ENCODE peak calls at places on chromosomes 4 and X, in ten cellular contexts. Y is AG04450, O is ELR, H is amygdala, L is AG10803, X is HFFc6, C is right atrium auricular region, S is mesenchymal stem cell, Z is EL, U is NT2/D1. T is an unnamed sample.

GRCh38 chr4:170697045-170697444 is 607.3 kb upstream of the AADAT start:
- DNase-seq in Z (no peak), L (no peak), O (no peak), Y (no peak), U (no peak), X (no peak), H (no peak), C (no peak), S (no peak), T (no peak)

GRCh38 chr4:101393256-101393655 is 45.9 kb upstream of the PPP3CA start:
- DNase-seq in C (no peak), O (peak; percentile 74), S (no peak), U (no peak), L (peak; percentile 51), Y (no peak), Z (peak; percentile 62), X (peak; percentile 24), H (no peak), T (no peak)

GRCh38 chrX:13418126-13419091 is 98.6 kb upstream of the ATXN3L start:
- DNase-seq in H (no peak), L (peak; percentile 57), O (peak; percentile 62), Y (no peak), U (no peak), S (no peak), C (no peak), X (peak; percentile 22), Z (peak; percentile 70), T (no peak)

GRCh38 chrX:2614911-2615310 is 76.2 kb upstream of the CD99 start:
- DNase-seq in C (no peak), U (no peak), S (peak; percentile 91), L (peak; percentile 88), Z (peak; percentile 81), O (peak; percentile 83), X (peak; percentile 88), Y (peak; percentile 48), H (no peak), T (no peak)

GRCh38 chrX:133046601-133047000 is 50.3 kb downstream of the USP26 start:
- DNase-seq in H (no peak), C (no peak), U (no peak), L (no peak), S (no peak), O (no peak), Y (no peak), X (no peak), Z (no peak), T (no peak)

GRCh38 chr4:88765729-88766128 is 68.1 kb upstream of the NAP1L5 start:
- DNase-seq in X (peak; percentile 83), S (peak; percentile 60), Y (no peak), C (peak; percentile 69), L (peak; percentile 88), O (peak; percentile 79), Z (peak; percentile 87), U (no peak), H (no peak), T (no peak)

GRCh38 chr4:108854781-108855180 is 91.9 kb upstream of the ETNPPL start:
- DNase-seq in C (no peak), O (no peak), H (no peak), X (no peak), U (no peak), Z (peak; percentile 29), S (no peak), Y (no peak), L (peak; percentile 13), T (no peak)

GRCh38 chr4:8316911-8317351 is 47.4 kb downstream of the HTRA3 start:
- DNase-seq in X (no peak), S (no peak), O (no peak), Z (no peak), Y (no peak), L (no peak), H (no peak), U (no peak), C (peak; percentile 52), T (no peak)

GRCh38 chr4:111811661-111812060 is 333.6 kb upstream of the FAM241A start:
- DNase-seq in O (no peak), U (no peak), S (no peak), Y (no peak), L (no peak), H (no peak), C (no peak), X (no peak), Z (no peak), T (no peak)

GRCh38 chr4:146638801-146639351 is at the start of gene POU4F2:
- DNase-seq in Y (no peak), H (no peak), X (no peak), C (no peak), L (peak; percentile 1), Z (peak; percentile 37), U (no peak), S (peak; percentile 12), O (no peak), T (peak; percentile 53)

T was measured in D721Med.